ENCODE peak calls at places on chromosomes 12 and 14, in seven cellular contexts. W is endodermal cell, T is mesendoderm, H is IMR-90, B is MM.1S, I is GM23248, O is colonic mucosa. N is an unnamed sample.

GRCh38 chr14:100606687-100607610 is 19.7 kb upstream of the BEGAIN start:
- DNase-seq in W (no peak), I (no peak), O (no peak), H (no peak), T (no peak), B (no peak), N (no peak)

GRCh38 chr14:86961106-86961716 is 1031.8 kb downstream of the GALC start:
- DNase-seq in T (peak), B (peak), H (peak), W (peak), I (peak), O (no peak), N (no peak)

GRCh38 chr12:111170559-111170958 is 198.3 kb downstream of the PHETA1 start:
- DNase-seq in O (no peak), W (no peak), H (no peak), T (no peak), B (no peak), I (no peak), N (no peak)

GRCh38 chr14:75044322-75044721 is 6.9 kb downstream of the MLH3 start:
- DNase-seq in O (no peak), H (peak), B (no peak), I (peak), W (no peak), T (no peak), N (no peak)

GRCh38 chr12:117142094-117142493 is 42.9 kb upstream of the TESC start:
- DNase-seq in W (no peak), O (no peak), T (no peak), I (no peak), B (no peak), H (no peak), N (no peak)

GRCh38 chr14:86221000-86221399 is 691.1 kb downstream of the FLRT2 start:
- DNase-seq in W (peak), O (no peak), T (peak), B (no peak), I (no peak), H (peak), N (no peak)

GRCh38 chr12:113130457-113131135 is 5.0 kb downstream of the RASAL1 start:
- DNase-seq in W (peak), I (peak), T (peak), O (no peak), B (no peak), H (no peak), N (no peak)

GRCh38 chr14:75068294-75069020 is 984 bp upstream of the ZC2HC1C start:
- DNase-seq in H (no peak), B (no peak), T (peak), I (no peak), O (no peak), W (no peak), N (no peak)

GRCh38 chr12:118206107-118206412 is 70.1 kb downstream of the PEBP1 start:
- DNase-seq in W (no peak), O (no peak), H (no peak), I (no peak), T (no peak), B (no peak), N (no peak)

GRCh38 chr12:52992699-52993557 is 13.3 kb upstream of the EIF4B start:
- DNase-seq in O (peak), I (peak), H (peak), W (peak), T (peak), B (no peak), N (no peak)

GRCh38 chr12:73867147-73867546 is 670.5 kb upstream of the ATXN7L3B start:
- DNase-seq in T (no peak), I (no peak), B (no peak), W (no peak), O (no peak), H (no peak), N (no peak)

GRCh38 chr12:109730306-109731145 is 16.9 kb downstream of the FAM222A start:
- DNase-seq in I (no peak), H (no peak), O (no peak), W (peak), B (no peak), T (no peak), N (no peak)

GRCh38 chr14:97976861-97977260 is 1179.7 kb downstream of the VRK1 start:
- DNase-seq in B (no peak), W (no peak), O (peak), T (no peak), I (no peak), H (no peak), N (no peak)

GRCh38 chr12:132505105-132505851 is 15.3 kb downstream of the FBRSL1 start:
- DNase-seq in B (no peak), W (no peak), H (no peak), T (no peak), I (no peak), O (peak), N (no peak)

GRCh38 chr12:76259071-76259470 is 89.1 kb downstream of the BBS10 start:
- DNase-seq in O (no peak), T (peak), H (peak), B (no peak), W (peak), I (peak), N (no peak)

GRCh38 chr14:25121342-25122129 is 71.6 kb upstream of the STXBP6 start:
- DNase-seq in B (no peak), H (peak), I (peak), O (no peak), T (peak), W (no peak), N (no peak)

GRCh38 chr12:110583137-110584059 is at the start of gene PPTC7:
- DNase-seq in T (peak), B (peak), O (peak), H (peak), W (peak), I (peak), N (peak)

GRCh38 chr14:104289485-104289884 is 151.1 kb downstream of the KIF26A start:
- DNase-seq in T (no peak), H (no peak), O (no peak), I (no peak), B (no peak), W (no peak), N (no peak)

GRCh38 chr14:91649930-91650329 is 82.0 kb downstream of the CATSPERB start:
- DNase-seq in W (no peak), H (peak), O (peak), I (peak), B (peak), T (peak), N (peak)

GRCh38 chr12:114265036-114265435 is 140.9 kb downstream of the TBX5 start:
- DNase-seq in O (no peak), W (peak), H (no peak), I (peak), T (no peak), B (no peak), N (no peak)

GRCh38 chr14:63454436-63454835 is 88.7 kb downstream of the PPP2R5E start:
- DNase-seq in T (no peak), I (no peak), B (no peak), H (no peak), O (no peak), W (no peak), N (no peak)

GRCh38 chr12:46210835-46211439 is 57.9 kb downstream of the SLC38A1 start:
- DNase-seq in I (no peak), O (no peak), W (no peak), H (no peak), B (no peak), T (peak), N (no peak)

GRCh38 chr12:21656931-21657335 is 709 bp downstream of the LDHB start:
- DNase-seq in T (peak), W (peak), O (peak), H (peak), B (peak), I (peak), N (no peak)

GRCh38 chr14:74954232-74954946 is 1.0 kb downstream of the PGF start:
- DNase-seq in H (no peak), B (no peak), I (no peak), T (no peak), O (no peak), W (no peak), N (no peak)

GRCh38 chr12:102883204-102883799 is 33.7 kb downstream of the PAH start:
- DNase-seq in B (peak), W (peak), O (peak), H (no peak), T (peak), I (peak), N (no peak)

GRCh38 chr14:75216427-75217006 is 40.1 kb upstream of the TMED10 start:
- DNase-seq in H (no peak), I (no peak), T (no peak), O (no peak), B (no peak), W (no peak), N (no peak)

GRCh38 chr14:51652168-51653095 is 722 bp downstream of the FRMD6 start:
- DNase-seq in H (no peak), T (peak), W (peak), B (peak), I (peak), O (peak), N (no peak)

GRCh38 chr14:105861985-105862465 is 335.6 kb downstream of the TMEM121 start:
- DNase-seq in B (peak), W (peak), T (no peak), I (no peak), O (no peak), H (no peak), N (no peak)

GRCh38 chr12:63948211-63948610 is 103.7 kb downstream of the SRGAP1 start:
- DNase-seq in H (no peak), B (no peak), I (no peak), T (no peak), O (no peak), W (no peak), N (no peak)

GRCh38 chr14:104574978-104575377 is 4.6 kb upstream of the C14orf180 start:
- DNase-seq in W (no peak), O (no peak), B (no peak), H (no peak), T (no peak), I (no peak), N (no peak)

GRCh38 chr12:80847575-80847974 is 90.2 kb downstream of the LIN7A start:
- DNase-seq in O (no peak), H (no peak), T (peak), W (no peak), I (no peak), B (no peak), N (no peak)

GRCh38 chr12:97552410-97553050 is 89.9 kb downstream of the RMST start:
- DNase-seq in I (no peak), H (no peak), O (no peak), W (no peak), T (no peak), B (no peak), N (no peak)

GRCh38 chr12:109609256-109609821 is 35.7 kb downstream of the MVK start:
- DNase-seq in B (no peak), H (no peak), I (no peak), O (no peak), W (no peak), T (no peak), N (no peak)

GRCh38 chr12:122615780-122616179 is 87.4 kb downstream of the HCAR2 start:
- DNase-seq in I (no peak), W (no peak), O (no peak), H (no peak), T (no peak), B (no peak), N (no peak)

GRCh38 chr12:122610911-122611310 is 83.9 kb downstream of the KNTC1 start:
- DNase-seq in H (peak), O (no peak), W (no peak), I (no peak), B (no peak), T (no peak), N (no peak)

GRCh38 chr12:122609696-122610095 is 82.6 kb downstream of the KNTC1 start:
- DNase-seq in I (no peak), T (no peak), O (no peak), B (no peak), W (no peak), H (no peak), N (no peak)

DNA sequence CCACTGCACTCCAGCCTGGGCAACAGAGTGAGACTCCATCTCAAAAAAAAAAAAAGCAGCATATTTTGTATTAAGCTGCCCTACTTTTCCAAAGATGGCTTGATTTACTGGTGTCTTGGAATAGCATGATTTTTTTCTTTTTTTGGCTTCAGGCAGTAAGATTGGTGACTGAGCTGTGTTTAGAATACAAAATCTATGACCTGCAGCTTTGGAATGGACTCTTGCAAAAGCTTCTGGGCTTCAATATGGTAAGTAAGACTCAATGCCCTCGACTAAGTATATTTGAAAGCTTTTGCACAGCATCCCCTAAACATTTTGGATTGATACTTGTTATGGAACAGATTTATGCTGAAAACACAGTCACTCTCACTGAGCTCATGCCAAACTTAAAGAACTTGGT is 87.8 kb downstream of the KNTC1 start:
- DNase-seq in T (no peak), H (peak), I (peak), B (no peak), O (no peak), W (no peak), N (no peak)
- H3K9ac ChIP-seq in T (no peak), H (no peak), I (no peak), B (no peak), O (no peak), W (no peak), N (no peak)

GRCh38 chr12:121581681-121582439 is 1.0 kb upstream of the KDM2B start:
- DNase-seq in T (peak), O (peak), W (peak), I (peak), B (no peak), H (peak), N (no peak)

GRCh38 chr12:121578230-121579189 is 2.3 kb downstream of the KDM2B start:
- DNase-seq in W (peak), T (peak), B (no peak), I (peak), O (peak), H (peak), N (no peak)

GRCh38 chr12:121580959-121581680 is at the start of gene KDM2B:
- DNase-seq in W (peak), I (peak), O (peak), H (peak), T (peak), B (no peak), N (no peak)

GRCh38 chr12:121579190-121579791 is 1.5 kb downstream of the KDM2B start:
- DNase-seq in B (no peak), O (peak), T (no peak), W (peak), I (peak), H (no peak), N (no peak)

GRCh38 chr12:121579981-121580868 is 598 bp downstream of the KDM2B start:
- DNase-seq in B (peak), I (peak), H (peak), T (peak), O (peak), W (peak), N (no peak)
- H3K27ac ChIP-seq in B (peak), I (peak), H (peak), T (peak), O (peak), W (peak), N (peak)

GRCh38 chr14:65329481-65329880 is 83.0 kb upstream of the FUT8 start:
- DNase-seq in B (no peak), H (no peak), I (no peak), O (no peak), T (no peak), W (no peak), N (no peak)
- H3K4me3 ChIP-seq in B (no peak), H (no peak), I (no peak), O (no peak), T (no peak), W (no peak), N (no peak)

GRCh38 chr12:27821259-27821973 is 41.4 kb upstream of the MANSC4 start:
- DNase-seq in B (peak), I (peak), W (peak), O (peak), H (peak), T (peak), N (peak)

GRCh38 chr12:27818421-27818918 is 38.4 kb upstream of the MANSC4 start:
- DNase-seq in O (peak), H (peak), I (no peak), T (no peak), W (no peak), B (no peak), N (no peak)

GRCh38 chr12:27822076-27822712 is 42.2 kb upstream of the MANSC4 start:
- DNase-seq in I (peak), H (peak), W (peak), B (no peak), T (no peak), O (no peak), N (no peak)

GRCh38 chr12:27823038-27823437 is 43.0 kb upstream of the MANSC4 start:
- DNase-seq in W (peak), T (no peak), O (no peak), H (no peak), I (no peak), B (no peak), N (no peak)

GRCh38 chr12:27820564-27820963 is 40.5 kb upstream of the MANSC4 start:
- DNase-seq in T (no peak), B (no peak), W (peak), O (no peak), H (no peak), I (no peak), N (no peak)
- H3K9ac ChIP-seq in T (no peak), B (no peak), W (no peak), O (no peak), H (no peak), I (peak), N (no peak)

DNA sequence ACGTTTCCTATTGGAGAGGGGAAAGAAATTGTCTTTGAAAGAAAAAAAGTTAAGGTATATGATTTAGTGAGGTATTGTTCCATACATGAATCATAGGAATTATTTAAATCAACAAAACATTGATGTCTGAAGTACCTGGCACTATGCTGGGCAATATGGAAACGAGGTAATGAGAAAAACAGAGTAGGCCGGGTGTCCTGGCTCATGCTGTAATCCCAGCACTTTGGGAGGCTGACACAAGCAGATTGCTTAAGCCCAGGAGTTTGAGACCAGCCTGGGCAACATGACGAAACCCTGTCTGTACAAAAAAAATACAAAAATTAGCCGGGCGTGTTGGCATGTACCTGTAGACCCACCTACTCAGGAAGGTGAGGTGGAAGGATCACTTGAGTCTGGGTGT is 45.9 kb downstream of the AEBP2 start:
- DNase-seq in H (no peak), W (no peak), O (no peak), B (no peak), I (no peak), T (no peak), N (no peak)
- H3K27ac ChIP-seq in H (no peak), W (no peak), O (no peak), B (no peak), I (no peak), T (no peak), N (no peak)

N was measured in SK-N-MC.